ENCODE peak calls at places on chromosomes 13 and 19, in seven cellular contexts. U is hepatocyte; A is cardiac fibroblast; O is sciatic nerve; L is head of caudate nucleus; T is uterus; Q is activated T-helper 2 cell treated with anti-CD3 and anti-CD28 coated beads, Interferon-gamma antibody, Interleukin-2, Interleukin-4, amounts not matched to agents 10 μg/mL and 5 μg/mL and 100 μg/mL, durations not matched to agents 14 hours and 24 hours and 36 hours. P is an unnamed sample.

GRCh38 chr19:39140594-39140993 is 15.0 kb downstream of the PAK4 start:
- DNase-seq in U (no peak), A (no peak), O (no peak), L (no peak), T (no peak), Q (no peak), P (no peak)

GRCh38 chr19:55179570-55180484 is at the start of gene SYT5:
- DNase-seq in U (peak; percentile 78), A (peak; percentile 35), O (no peak), L (peak; percentile 80), T (no peak), Q (peak; percentile 63), P (peak; percentile 66)

GRCh38 chr19:2488942-2489731 is 13.2 kb downstream of the GADD45B start:
- DNase-seq in U (peak; percentile 83), A (peak; percentile 74), O (no peak), L (peak; percentile 79), T (peak; percentile 35), Q (no peak), P (peak; percentile 70)

GRCh38 chr13:99336750-99337149 is 29.6 kb upstream of the GPR183 start:
- DNase-seq in U (no peak), A (no peak), O (no peak), L (no peak), T (no peak), Q (no peak), P (no peak)

GRCh38 chr19:2333027-2333806 is 4.7 kb downstream of the SPPL2B start:
- DNase-seq in U (peak; percentile 50), A (no peak), O (no peak), L (no peak), T (no peak), Q (no peak), P (no peak)

GRCh38 chr19:12092065-12092867 is 27.7 kb downstream of the ZNF844 start:
- DNase-seq in U (peak; percentile 89), A (peak; percentile 92), O (peak; percentile 87), L (peak; percentile 86), T (peak; percentile 77), Q (peak; percentile 59), P (peak; percentile 96)

GRCh38 chr13:78121459-78122348 is 203.1 kb upstream of the EDNRB start:
- DNase-seq in U (peak; percentile 73), A (peak; percentile 85), O (peak; percentile 64), L (peak; percentile 88), T (peak; percentile 21), Q (no peak), P (peak; percentile 51)

GRCh38 chr13:63696055-63696454 is 2280.4 kb upstream of the PCDH20 start:
- DNase-seq in U (no peak), A (peak; percentile 16), O (no peak), L (no peak), T (no peak), Q (no peak), P (peak; percentile 1)

GRCh38 chr19:33795370-33796163 is 1.1 kb upstream of the KCTD15 start:
- DNase-seq in U (peak; percentile 94), A (peak; percentile 95), O (peak; percentile 88), L (peak; percentile 81), T (peak; percentile 83), Q (peak; percentile 45), P (peak; percentile 86)

GRCh38 chr13:74132768-74133656 is 1.2 kb downstream of the KLF12 start:
- DNase-seq in U (peak; percentile 45), A (peak; percentile 68), O (peak; percentile 66), L (peak; percentile 63), T (peak; percentile 24), Q (peak; percentile 32), P (peak; percentile 9)

GRCh38 chr19:18093439-18094161 is 4.0 kb upstream of the MAST3 start:
- DNase-seq in U (no peak), A (no peak), O (no peak), L (peak; percentile 60), T (no peak), Q (no peak), P (peak; percentile 50)

GRCh38 chr19:43300206-43300605 is 30.9 kb upstream of the PSG9 start:
- DNase-seq in U (no peak), A (no peak), O (no peak), L (no peak), T (no peak), Q (no peak), P (no peak)

GRCh38 chr19:48806818-48807589 is 3.8 kb downstream of the BCAT2 start:
- DNase-seq in U (peak; percentile 87), A (peak; percentile 59), O (peak; percentile 65), L (peak; percentile 86), T (no peak), Q (no peak), P (peak; percentile 64)

GRCh38 chr13:112744306-112745021 is 54.6 kb downstream of the ATP11A start:
- DNase-seq in U (no peak), A (peak; percentile 51), O (no peak), L (no peak), T (no peak), Q (no peak), P (peak; percentile 32)

GRCh38 chr13:113585828-113586355 is 1.3 kb downstream of the TFDP1 start:
- DNase-seq in U (no peak), A (no peak), O (peak; percentile 38), L (peak; percentile 35), T (peak; percentile 6), Q (no peak), P (no peak)

GRCh38 chr19:29872224-29872731 is 60.5 kb downstream of the CCNE1 start:
- DNase-seq in U (peak; percentile 46), A (peak; percentile 34), O (no peak), L (no peak), T (no peak), Q (no peak), P (no peak)

GRCh38 chr13:100533588-100534041 is 55.0 kb downstream of the GGACT start:
- DNase-seq in U (no peak), A (no peak), O (no peak), L (peak; percentile 39), T (no peak), Q (no peak), P (no peak)

GRCh38 chr13:97256343-97256783 is 34.2 kb downstream of the MBNL2 start:
- DNase-seq in U (peak; percentile 80), A (peak; percentile 97), O (no peak), L (no peak), T (no peak), Q (no peak), P (peak; percentile 82)

GRCh38 chr13:70964124-70964523 is 855.9 kb upstream of the KLHL1 start:
- DNase-seq in U (no peak), A (no peak), O (no peak), L (no peak), T (no peak), Q (no peak), P (no peak)

GRCh38 chr13:47858678-47859050 is 142.4 kb downstream of the SUCLA2 start:
- DNase-seq in U (peak; percentile 13), A (peak; percentile 67), O (no peak), L (no peak), T (no peak), Q (no peak), P (peak; percentile 40)

GRCh38 chr13:42272115-42272756 is at the start of gene AKAP11:
- DNase-seq in U (peak; percentile 73), A (peak; percentile 54), O (peak; percentile 74), L (peak; percentile 70), T (no peak), Q (peak; percentile 50), P (peak; percentile 36)

GRCh38 chr13:111902726-111903125 is 164.2 kb upstream of the SOX1 start:
- DNase-seq in U (no peak), A (no peak), O (peak; percentile 6), L (peak; percentile 26), T (no peak), Q (no peak), P (no peak)

GRCh38 chr19:12166596-12166995 is 3.7 kb downstream of the ZNF136 start:
- DNase-seq in U (no peak), A (no peak), O (no peak), L (no peak), T (no peak), Q (no peak), P (no peak)

GRCh38 chr19:8515317-8515716 is 1.4 kb upstream of the ZNF414 start:
- DNase-seq in U (no peak), A (no peak), O (no peak), L (peak; percentile 66), T (no peak), Q (peak; percentile 77), P (no peak)

GRCh38 chr19:16901491-16902175 is 12.8 kb downstream of the F2RL3 start:
- DNase-seq in U (no peak), A (no peak), O (no peak), L (peak; percentile 53), T (no peak), Q (no peak), P (no peak)

GRCh38 chr13:56713656-56714055 is 427.1 kb upstream of the PRR20A start:
- DNase-seq in U (no peak), A (no peak), O (no peak), L (no peak), T (no peak), Q (no peak), P (no peak)

GRCh38 chr13:90510319-90510718 is 837.2 kb upstream of the MIR17HG start:
- DNase-seq in U (no peak), A (no peak), O (no peak), L (no peak), T (no peak), Q (no peak), P (no peak)

GRCh38 chr19:21328402-21328801 is 808 bp downstream of the ZNF708 start:
- DNase-seq in U (no peak), A (no peak), O (no peak), L (no peak), T (no peak), Q (no peak), P (no peak)

GRCh38 chr19:32397736-32398135 is 7.8 kb upstream of the DPY19L3 start:
- DNase-seq in U (peak; percentile 49), A (peak; percentile 76), O (no peak), L (no peak), T (no peak), Q (no peak), P (peak; percentile 91)

GRCh38 chr13:30125422-30126073 is 181.8 kb downstream of the KATNAL1 start:
- DNase-seq in U (peak; percentile 82), A (peak; percentile 94), O (no peak), L (no peak), T (peak; percentile 74), Q (no peak), P (peak; percentile 79)

GRCh38 chr13:97875911-97876310 is 77.6 kb upstream of the IPO5 start:
- DNase-seq in U (no peak), A (no peak), O (no peak), L (no peak), T (no peak), Q (no peak), P (no peak)

GRCh38 chr13:46615888-46616531 is 63.0 kb downstream of the LRCH1 start:
- DNase-seq in U (peak; percentile 20), A (peak; percentile 68), O (no peak), L (no peak), T (no peak), Q (no peak), P (peak; percentile 48)